ENCODE peak calls at places on chromosomes 2 and 18, in eight cellular contexts. One of them, this sample, is unnamed.

GRCh38 chr2:178579006-178579405 is 98.7 kb downstream of the PLEKHA3 start:
- DNase-seq in activated T-helper 1 cell treated with anti-CD3 and anti-CD28 coated beads, Interleukin-2, amount 50 U/mL, for 16 hours: no peak
- DNase-seq in posterior vena cava: no peak
- DNase-seq in C1 segment of cervical spinal cord: no peak
- DNase-seq in NCI-H82: no peak
- DNase-seq in GM12892: no peak
- DNase-seq in nephron progenitor cell: no peak
- DNase-seq in EL: peak
- DNase-seq in this sample: no peak

GRCh38 chr2:70448041-70448440 is 105.6 kb downstream of the TGFA start:
- DNase-seq in posterior vena cava: no peak
- DNase-seq in activated T-helper 1 cell treated with anti-CD3 and anti-CD28 coated beads, Interleukin-2, amount 50 U/mL, for 16 hours: no peak
- DNase-seq in NCI-H82: no peak
- DNase-seq in GM12892: no peak
- DNase-seq in EL: no peak
- DNase-seq in C1 segment of cervical spinal cord: no peak
- DNase-seq in nephron progenitor cell: no peak
- DNase-seq in this sample: no peak

GRCh38 chr2:236634203-236634602 is 64.6 kb downstream of the ACKR3 start:
- DNase-seq in GM12892: no peak
- DNase-seq in C1 segment of cervical spinal cord: no peak
- DNase-seq in NCI-H82: no peak
- DNase-seq in activated T-helper 1 cell treated with anti-CD3 and anti-CD28 coated beads, Interleukin-2, amount 50 U/mL, for 16 hours: no peak
- DNase-seq in EL: no peak
- DNase-seq in nephron progenitor cell: peak
- DNase-seq in posterior vena cava: no peak
- DNase-seq in this sample: peak

GRCh38 chr2:241490825-241491505 is 17.4 kb downstream of the STK25 start:
- DNase-seq in NCI-H82: no peak
- DNase-seq in activated T-helper 1 cell treated with anti-CD3 and anti-CD28 coated beads, Interleukin-2, amount 50 U/mL, for 16 hours: no peak
- DNase-seq in GM12892: no peak
- DNase-seq in nephron progenitor cell: no peak
- DNase-seq in posterior vena cava: no peak
- DNase-seq in C1 segment of cervical spinal cord: no peak
- DNase-seq in EL: no peak
- DNase-seq in this sample: no peak

GRCh38 chr18:21191596-21192307 is 50.3 kb upstream of the GREB1L start:
- DNase-seq in EL: peak
- DNase-seq in nephron progenitor cell: peak
- DNase-seq in GM12892: no peak
- DNase-seq in activated T-helper 1 cell treated with anti-CD3 and anti-CD28 coated beads, Interleukin-2, amount 50 U/mL, for 16 hours: no peak
- DNase-seq in posterior vena cava: no peak
- DNase-seq in C1 segment of cervical spinal cord: no peak
- DNase-seq in NCI-H82: peak
- DNase-seq in this sample: peak

GRCh38 chr2:26462511-26463251 is 15.2 kb downstream of the OTOF start:
- DNase-seq in GM12892: no peak
- DNase-seq in NCI-H82: peak
- DNase-seq in C1 segment of cervical spinal cord: no peak
- DNase-seq in EL: peak
- DNase-seq in posterior vena cava: peak
- DNase-seq in nephron progenitor cell: peak
- DNase-seq in activated T-helper 1 cell treated with anti-CD3 and anti-CD28 coated beads, Interleukin-2, amount 50 U/mL, for 16 hours: no peak
- DNase-seq in this sample: no peak

GRCh38 chr2:11395389-11395788 is 51.0 kb upstream of the ROCK2 start:
- DNase-seq in posterior vena cava: no peak
- DNase-seq in C1 segment of cervical spinal cord: no peak
- DNase-seq in activated T-helper 1 cell treated with anti-CD3 and anti-CD28 coated beads, Interleukin-2, amount 50 U/mL, for 16 hours: no peak
- DNase-seq in GM12892: no peak
- DNase-seq in NCI-H82: no peak
- DNase-seq in EL: no peak
- DNase-seq in nephron progenitor cell: no peak
- DNase-seq in this sample: no peak

GRCh38 chr2:118974103-118974911 is 32.3 kb downstream of the MARCO start:
- DNase-seq in GM12892: no peak
- DNase-seq in nephron progenitor cell: no peak
- DNase-seq in posterior vena cava: no peak
- DNase-seq in C1 segment of cervical spinal cord: no peak
- DNase-seq in NCI-H82: no peak
- DNase-seq in activated T-helper 1 cell treated with anti-CD3 and anti-CD28 coated beads, Interleukin-2, amount 50 U/mL, for 16 hours: no peak
- DNase-seq in EL: peak
- DNase-seq in this sample: peak

GRCh38 chr2:33011406-33011805 is 64.7 kb downstream of the LTBP1 start:
- DNase-seq in NCI-H82: peak
- DNase-seq in nephron progenitor cell: no peak
- DNase-seq in activated T-helper 1 cell treated with anti-CD3 and anti-CD28 coated beads, Interleukin-2, amount 50 U/mL, for 16 hours: no peak
- DNase-seq in C1 segment of cervical spinal cord: no peak
- DNase-seq in GM12892: no peak
- DNase-seq in posterior vena cava: no peak
- DNase-seq in EL: no peak
- DNase-seq in this sample: no peak

GRCh38 chr2:2263196-2263829 is 67.8 kb downstream of the MYT1L start:
- DNase-seq in EL: no peak
- DNase-seq in nephron progenitor cell: no peak
- DNase-seq in activated T-helper 1 cell treated with anti-CD3 and anti-CD28 coated beads, Interleukin-2, amount 50 U/mL, for 16 hours: no peak
- DNase-seq in C1 segment of cervical spinal cord: no peak
- DNase-seq in posterior vena cava: no peak
- DNase-seq in NCI-H82: no peak
- DNase-seq in GM12892: no peak
- DNase-seq in this sample: no peak

GRCh38 chr2:49003206-49003605 is 151.1 kb downstream of the FSHR start:
- DNase-seq in activated T-helper 1 cell treated with anti-CD3 and anti-CD28 coated beads, Interleukin-2, amount 50 U/mL, for 16 hours: no peak
- DNase-seq in NCI-H82: no peak
- DNase-seq in posterior vena cava: no peak
- DNase-seq in C1 segment of cervical spinal cord: no peak
- DNase-seq in nephron progenitor cell: no peak
- DNase-seq in EL: no peak
- DNase-seq in GM12892: no peak
- DNase-seq in this sample: no peak

GRCh38 chr2:3450385-3451031 is 68.8 kb downstream of the ADI1 start:
- DNase-seq in C1 segment of cervical spinal cord: no peak
- DNase-seq in posterior vena cava: no peak
- DNase-seq in activated T-helper 1 cell treated with anti-CD3 and anti-CD28 coated beads, Interleukin-2, amount 50 U/mL, for 16 hours: no peak
- DNase-seq in nephron progenitor cell: no peak
- DNase-seq in GM12892: no peak
- DNase-seq in NCI-H82: peak
- DNase-seq in EL: no peak
- DNase-seq in this sample: peak

GRCh38 chr18:49013961-49014604 is 63.3 kb upstream of the SMAD7 start:
- DNase-seq in EL: no peak
- DNase-seq in posterior vena cava: no peak
- DNase-seq in GM12892: no peak
- DNase-seq in NCI-H82: no peak
- DNase-seq in C1 segment of cervical spinal cord: no peak
- DNase-seq in activated T-helper 1 cell treated with anti-CD3 and anti-CD28 coated beads, Interleukin-2, amount 50 U/mL, for 16 hours: no peak
- DNase-seq in nephron progenitor cell: no peak
- DNase-seq in this sample: peak

GRCh38 chr18:78939105-78939504 is 40.5 kb upstream of the SALL3 start:
- DNase-seq in activated T-helper 1 cell treated with anti-CD3 and anti-CD28 coated beads, Interleukin-2, amount 50 U/mL, for 16 hours: no peak
- DNase-seq in C1 segment of cervical spinal cord: no peak
- DNase-seq in posterior vena cava: no peak
- DNase-seq in NCI-H82: no peak
- DNase-seq in EL: no peak
- DNase-seq in GM12892: no peak
- DNase-seq in nephron progenitor cell: no peak
- DNase-seq in this sample: no peak

GRCh38 chr2:207482630-207483029 is 47.1 kb upstream of the CREB1 start:
- DNase-seq in posterior vena cava: no peak
- DNase-seq in activated T-helper 1 cell treated with anti-CD3 and anti-CD28 coated beads, Interleukin-2, amount 50 U/mL, for 16 hours: no peak
- DNase-seq in C1 segment of cervical spinal cord: no peak
- DNase-seq in nephron progenitor cell: no peak
- DNase-seq in GM12892: no peak
- DNase-seq in NCI-H82: no peak
- DNase-seq in EL: no peak
- DNase-seq in this sample: no peak

GRCh38 chr2:133390151-133390550 is 178.1 kb downstream of the NCKAP5 start:
- DNase-seq in C1 segment of cervical spinal cord: no peak
- DNase-seq in EL: peak
- DNase-seq in nephron progenitor cell: no peak
- DNase-seq in posterior vena cava: no peak
- DNase-seq in GM12892: no peak
- DNase-seq in activated T-helper 1 cell treated with anti-CD3 and anti-CD28 coated beads, Interleukin-2, amount 50 U/mL, for 16 hours: no peak
- DNase-seq in NCI-H82: no peak
- DNase-seq in this sample: no peak

GRCh38 chr2:9763356-9764152 is 79.7 kb upstream of the TAF1B start:
- DNase-seq in nephron progenitor cell: no peak
- DNase-seq in C1 segment of cervical spinal cord: no peak
- DNase-seq in NCI-H82: no peak
- DNase-seq in posterior vena cava: no peak
- DNase-seq in EL: no peak
- DNase-seq in activated T-helper 1 cell treated with anti-CD3 and anti-CD28 coated beads, Interleukin-2, amount 50 U/mL, for 16 hours: no peak
- DNase-seq in GM12892: no peak
- DNase-seq in this sample: no peak

GRCh38 chr2:240392084-240392947 is 43.1 kb upstream of the GPC1 start:
- DNase-seq in GM12892: no peak
- DNase-seq in NCI-H82: no peak
- DNase-seq in EL: peak
- DNase-seq in posterior vena cava: peak
- DNase-seq in activated T-helper 1 cell treated with anti-CD3 and anti-CD28 coated beads, Interleukin-2, amount 50 U/mL, for 16 hours: no peak
- DNase-seq in C1 segment of cervical spinal cord: no peak
- DNase-seq in nephron progenitor cell: peak
- DNase-seq in this sample: peak

This sample was measured in coronary artery.